ENCODE peak calls at places on chromosomes 4 and X, in ten cellular contexts. Q is K562, N is tibial nerve, V is HCT116, Z is Panc1, T is fibroblast of lung, U is bronchial epithelial cell, G is dorsolateral prefrontal cortex, Y is astrocyte, B is HFF-Myc. I is an unnamed sample.

GRCh38 chrX:37405954-37406353 is 56.8 kb downstream of the PRRG1 start:
- DNase-seq in N (no peak), B (no peak), U (no peak), Z (no peak), V (no peak), T (peak), Q (no peak), Y (peak), G (no peak), I (no peak)

GRCh38 chr4:109810580-109811387 is 4.8 kb upstream of the GAR1 start:
- DNase-seq in U (no peak), G (no peak), T (no peak), Y (no peak), N (no peak), V (no peak), B (no peak), Z (no peak), Q (peak), I (no peak)

GRCh38 chr4:121952290-121952689 is 430 bp upstream of the TRPC3 start:
- DNase-seq in Y (no peak), U (no peak), Z (no peak), B (no peak), N (no peak), T (no peak), G (no peak), Q (no peak), V (no peak), I (no peak)

GRCh38 chrX:130048686-130049222 is 61.5 kb downstream of the ELF4 start:
- DNase-seq in Q (no peak), Y (no peak), U (no peak), N (no peak), B (no peak), G (no peak), V (no peak), T (no peak), Z (no peak), I (no peak)

GRCh38 chrX:146831994-146832393 is 17.4 kb upstream of the CXorf51A start:
- DNase-seq in N (no peak), B (no peak), U (no peak), G (no peak), Q (no peak), Z (no peak), Y (no peak), V (no peak), T (no peak), I (no peak)

GRCh38 chr4:105352826-105353225 is 121.0 kb downstream of the PPA2 start:
- DNase-seq in V (no peak), B (no peak), Q (peak), Z (no peak), T (peak), U (peak), Y (peak), N (no peak), G (no peak), I (no peak)

GRCh38 chrX:149476513-149476912 is 28.6 kb downstream of the IDS start:
- DNase-seq in Q (no peak), G (no peak), T (no peak), V (no peak), U (no peak), N (no peak), Z (no peak), Y (no peak), B (no peak), I (no peak)

GRCh38 chr4:8538703-8539567 is 41.3 kb upstream of the GPR78 start:
- DNase-seq in U (peak), T (peak), G (no peak), B (no peak), Z (peak), N (no peak), Q (no peak), V (peak), Y (peak), I (no peak)

GRCh38 chr4:41600243-41600642 is 62.3 kb downstream of the LIMCH1 start:
- DNase-seq in U (peak), T (peak), Q (no peak), Y (peak), G (no peak), Z (no peak), V (peak), B (no peak), N (no peak), I (no peak)

GRCh38 chr4:8046925-8047541 is 107.4 kb upstream of the AFAP1 start:
- DNase-seq in U (no peak), G (peak), Q (no peak), N (no peak), V (no peak), Y (no peak), Z (no peak), B (no peak), T (no peak), I (no peak)

GRCh38 chr4:41281038-41281634 is 24.4 kb downstream of the UCHL1 start:
- DNase-seq in T (peak), Y (peak), N (peak), Z (peak), V (peak), G (no peak), U (peak), Q (peak), B (peak), I (peak)

GRCh38 chrX:7927259-7928167 is at the start of gene PNPLA4:
- DNase-seq in Y (peak), N (peak), Z (no peak), B (peak), G (peak), Q (peak), T (peak), V (peak), U (peak), I (peak)

GRCh38 chr4:99404595-99405287 is 30.4 kb downstream of the ADH7 start:
- DNase-seq in B (peak), T (peak), Q (no peak), G (no peak), Y (peak), U (peak), V (peak), N (no peak), Z (peak), I (no peak)

GRCh38 chrX:47568656-47569295 is 7.8 kb downstream of the ARAF start:
- DNase-seq in Z (no peak), G (no peak), Q (no peak), B (no peak), U (no peak), V (no peak), N (no peak), Y (no peak), T (no peak), I (no peak)

GRCh38 chr4:13541176-13541604 is 3.1 kb downstream of the NKX3-2 start:
- DNase-seq in B (no peak), G (no peak), N (no peak), U (no peak), Q (no peak), V (no peak), Y (no peak), Z (no peak), T (no peak), I (no peak)

GRCh38 chr4:123785515-123785914 is 388.9 kb downstream of the SPRY1 start:
- DNase-seq in Z (no peak), T (peak), V (no peak), G (no peak), Q (no peak), U (peak), B (peak), N (peak), Y (peak), I (no peak)

GRCh38 chr4:8237256-8237989 is 32.1 kb upstream of the HTRA3 start:
- DNase-seq in B (no peak), Y (no peak), N (no peak), Z (no peak), V (no peak), Q (no peak), U (no peak), G (no peak), T (no peak), I (no peak)

GRCh38 chr4:96162631-96163030 is 322.7 kb downstream of the PDHA2 start:
- DNase-seq in Y (peak), U (no peak), T (peak), Z (no peak), B (no peak), Q (no peak), G (no peak), V (no peak), N (no peak), I (no peak)

GRCh38 chr4:80322716-80323115 is 12.8 kb upstream of the CFAP299 start:
- DNase-seq in G (no peak), V (no peak), Q (no peak), T (peak), U (peak), N (no peak), Y (peak), Z (no peak), B (no peak), I (no peak)

GRCh38 chrX:100962811-100963210 is 6.7 kb upstream of the ARL13A start:
- DNase-seq in G (no peak), T (no peak), U (no peak), Q (no peak), N (no peak), Z (no peak), B (no peak), Y (no peak), V (no peak), I (no peak)

GRCh38 chrX:128106630-128107029 is 54.4 kb upstream of the ACTRT1 start:
- DNase-seq in T (no peak), B (no peak), Z (peak), V (no peak), Y (no peak), U (peak), N (no peak), Q (no peak), G (no peak), I (peak)

GRCh38 chrX:70096052-70096451 is 33.8 kb downstream of the OTUD6A start:
- DNase-seq in B (no peak), Y (no peak), G (no peak), Q (peak), U (peak), T (no peak), V (peak), N (no peak), Z (no peak), I (no peak)

GRCh38 chrX:11566814-11567213 is 98.9 kb downstream of the ARHGAP6 start:
- DNase-seq in B (no peak), G (no peak), Q (no peak), T (no peak), U (no peak), V (no peak), Y (no peak), Z (no peak), N (no peak), I (no peak)

GRCh38 chr4:57080781-57081650 is 29.2 kb downstream of the IGFBP7 start:
- DNase-seq in Z (peak), V (no peak), U (peak), B (peak), G (no peak), Y (peak), N (no peak), Q (no peak), T (peak), I (no peak)

GRCh38 chr4:3361896-3362295 is 69.1 kb downstream of the RGS12 start:
- DNase-seq in V (no peak), Q (no peak), N (no peak), U (no peak), G (no peak), Z (no peak), T (no peak), B (no peak), Y (no peak), I (no peak)

GRCh38 chrX:16076834-16077233 is 46.5 kb upstream of the GRPR start:
- DNase-seq in B (no peak), G (no peak), T (no peak), Y (no peak), Q (no peak), N (no peak), Z (no peak), U (peak), V (no peak), I (no peak)

GRCh38 chr4:173002840-173003561 is 165.6 kb upstream of the GALNT7 start:
- DNase-seq in N (no peak), U (no peak), B (no peak), G (no peak), T (no peak), Z (no peak), Y (no peak), Q (no peak), V (no peak), I (no peak)

GRCh38 chr4:67465032-67465762 is 80.1 kb downstream of the CENPC start:
- DNase-seq in U (no peak), G (no peak), V (no peak), Y (no peak), N (no peak), B (no peak), Z (no peak), Q (no peak), T (no peak), I (no peak)

GRCh38 chr4:41142356-41142755 is 72.0 kb downstream of the APBB2 start:
- DNase-seq in Z (no peak), Y (no peak), V (no peak), Q (no peak), U (no peak), G (no peak), T (no peak), N (peak), B (no peak), I (no peak)

DNA sequence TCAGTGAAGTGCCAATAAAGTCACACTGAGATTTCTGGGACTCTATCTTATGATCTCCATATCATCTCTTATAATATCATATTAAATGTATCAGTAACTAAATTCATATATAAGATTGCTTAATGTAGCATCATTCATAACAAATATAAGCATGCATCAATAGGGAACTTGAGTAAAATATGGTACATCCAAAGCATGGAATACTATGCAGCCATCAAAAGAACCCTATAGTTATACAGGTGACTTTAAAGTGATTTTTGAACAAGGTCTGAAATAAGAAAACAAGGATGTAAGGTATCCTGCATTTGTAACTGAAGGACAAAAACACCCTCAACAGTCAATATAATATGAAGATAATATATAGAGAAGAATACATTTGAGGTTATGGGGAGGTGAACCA is 47.3 kb downstream of the HUWE1 start:
- DNase-seq in T (no peak), Z (no peak), Q (no peak), V (no peak), B (no peak), U (no peak), N (no peak), Y (no peak), G (no peak), I (no peak)
- H3K4me3 ChIP-seq in T (no peak), Z (no peak), Q (no peak), V (no peak), B (no peak), U (no peak), N (no peak), Y (no peak), G (no peak), I (no peak)

DNA sequence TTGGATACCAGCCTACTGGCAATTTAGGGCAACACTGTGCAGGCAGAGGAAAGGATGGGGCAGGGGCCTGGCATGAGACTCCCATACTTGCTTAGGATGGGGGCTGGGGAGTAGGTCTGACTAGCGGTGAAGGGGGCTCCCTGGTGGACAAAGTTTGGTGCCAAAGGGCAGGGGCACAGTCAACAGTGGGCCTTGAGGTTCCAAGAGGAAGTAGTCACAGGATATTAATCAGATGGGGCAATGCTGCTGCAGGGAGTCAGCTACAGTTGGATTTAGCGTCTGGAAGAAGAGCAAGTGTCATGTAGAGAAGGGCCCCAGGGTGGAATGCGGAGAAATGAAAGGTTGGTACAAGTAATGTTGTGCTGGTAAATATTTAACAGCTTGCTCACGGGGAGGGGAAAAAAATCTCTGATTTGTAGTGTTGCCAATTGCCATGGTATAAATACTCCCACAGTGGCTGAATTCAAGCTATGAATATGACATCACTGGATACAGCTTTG is 139.4 kb downstream of the PJA1 start:
- DNase-seq in Y (peak), T (peak), Z (no peak), U (peak), N (no peak), B (no peak), V (no peak), Q (no peak), G (no peak), I (no peak)
- TF ChIP-seq CTCF in Y (no peak), T (no peak), Z (no peak), U (no peak), N (no peak), B (no peak), V (no peak), Q (no peak), G (no peak), I (no peak)

DNA sequence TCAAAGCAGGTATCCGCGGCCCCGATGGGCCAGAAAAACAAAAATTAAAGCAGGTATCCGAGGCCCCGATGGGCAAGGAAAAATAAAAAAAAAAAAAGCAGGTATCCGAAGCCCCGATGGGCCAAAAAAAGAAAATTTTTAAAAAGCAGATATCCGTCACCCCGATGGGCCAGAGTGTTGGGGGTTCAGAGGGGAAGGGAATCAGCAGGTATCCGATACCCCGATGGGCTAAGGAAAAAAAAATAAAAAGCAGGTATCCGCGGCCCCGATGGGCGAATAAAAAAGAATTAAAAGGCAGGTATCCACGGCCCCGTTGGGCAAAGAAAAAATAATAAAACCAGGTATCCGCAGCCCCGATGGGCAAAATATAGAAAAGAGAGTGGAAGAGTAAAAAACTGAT is 289.0 kb downstream of the CHIC1 start:
- DNase-seq in Q (no peak), T (no peak), Y (no peak), G (no peak), N (no peak), U (no peak), V (no peak), B (no peak), Z (no peak), I (no peak)
- H3K4me3 ChIP-seq in Q (peak), T (peak), Y (no peak), G (peak), N (peak), U (no peak), V (no peak), B (no peak), Z (peak), I (no peak)

GRCh38 chrX:153794018-153794896 is at the start of the genes IDH3G and SSR4:
- DNase-seq in N (peak), G (peak), T (peak), Z (peak), B (peak), Q (peak), U (peak), V (peak), Y (peak), I (peak)
- TF ChIP-seq CTCF in N (peak), G (peak), T (no peak), Z (no peak), B (no peak), Q (peak), U (peak), V (no peak), Y (no peak), I (no peak)

GRCh38 chr4:6563935-6564645 is 10.9 kb upstream of the MAN2B2 start:
- DNase-seq in N (no peak), G (no peak), V (no peak), B (no peak), T (no peak), Y (no peak), Q (no peak), Z (no peak), U (no peak), I (no peak)
- H3K4me3 ChIP-seq in N (peak), G (peak), V (no peak), B (no peak), T (no peak), Y (no peak), Q (no peak), Z (peak), U (peak), I (peak)

GRCh38 chr4:69594382-69594781 is 45.1 kb downstream of the UGT2A2 start:
- DNase-seq in V (no peak), Y (no peak), G (no peak), T (no peak), Q (no peak), N (no peak), U (no peak), B (no peak), Z (no peak), I (no peak)

GRCh38 chr4:69589884-69590283 is 49.6 kb downstream of the UGT2A2 start:
- DNase-seq in T (peak), Z (no peak), Q (no peak), U (peak), Y (peak), N (no peak), G (no peak), V (no peak), B (no peak), I (no peak)

GRCh38 chr4:69591374-69591773 is 48.1 kb downstream of the UGT2A2 start:
- DNase-seq in Q (no peak), T (no peak), U (no peak), Y (no peak), G (no peak), V (no peak), B (no peak), Z (no peak), N (no peak), I (no peak)
- TF ChIP-seq CTCF in Q (no peak), T (no peak), U (no peak), Y (no peak), G (no peak), V (no peak), B (no peak), Z (no peak), N (no peak), I (no peak)

DNA sequence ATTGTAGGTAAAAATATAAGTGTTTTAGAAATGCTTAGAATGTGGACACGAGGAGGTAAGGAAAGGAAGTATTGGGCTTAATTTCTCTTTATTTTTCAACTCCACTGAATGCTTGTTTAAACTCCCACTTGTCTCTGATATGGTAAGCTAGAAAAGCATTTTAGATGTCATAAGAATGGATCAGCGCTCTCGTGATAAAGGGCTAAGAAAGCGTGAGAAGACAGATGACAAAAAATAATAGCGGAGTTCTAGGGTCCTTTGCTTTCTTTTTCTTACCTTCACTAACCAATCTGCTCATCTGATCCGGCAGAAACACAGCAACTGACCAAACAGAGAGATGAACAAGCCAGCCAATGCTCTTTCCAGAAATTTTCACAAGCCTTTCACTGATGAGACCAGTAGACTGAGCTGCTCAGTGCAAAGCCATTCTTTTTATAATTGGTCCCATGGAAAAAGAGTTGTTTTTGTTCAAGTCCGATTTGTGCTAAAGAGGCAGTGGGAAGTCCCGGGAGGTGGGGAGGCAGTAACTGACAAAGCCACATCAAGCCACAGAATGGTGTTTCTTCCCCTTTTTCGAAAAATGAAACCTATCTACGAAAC is at the start of gene TASL:
- DNase-seq in Y (no peak), Z (no peak), V (no peak), N (no peak), Q (no peak), G (no peak), T (no peak), B (no peak), U (no peak), I (no peak)
- H3K4me3 ChIP-seq in Y (no peak), Z (no peak), V (no peak), N (no peak), Q (no peak), G (peak), T (no peak), B (no peak), U (no peak), I (no peak)

GRCh38 chrX:13339607-13340006 is 19.8 kb upstream of the ATXN3L start:
- DNase-seq in Y (no peak), T (no peak), B (no peak), Q (no peak), U (no peak), V (no peak), G (no peak), Z (no peak), N (no peak), I (no peak)
- TF ChIP-seq CTCF in Y (no peak), T (no peak), B (no peak), Q (no peak), U (no peak), V (no peak), G (no peak), Z (no peak), N (no peak), I (no peak)

DNA sequence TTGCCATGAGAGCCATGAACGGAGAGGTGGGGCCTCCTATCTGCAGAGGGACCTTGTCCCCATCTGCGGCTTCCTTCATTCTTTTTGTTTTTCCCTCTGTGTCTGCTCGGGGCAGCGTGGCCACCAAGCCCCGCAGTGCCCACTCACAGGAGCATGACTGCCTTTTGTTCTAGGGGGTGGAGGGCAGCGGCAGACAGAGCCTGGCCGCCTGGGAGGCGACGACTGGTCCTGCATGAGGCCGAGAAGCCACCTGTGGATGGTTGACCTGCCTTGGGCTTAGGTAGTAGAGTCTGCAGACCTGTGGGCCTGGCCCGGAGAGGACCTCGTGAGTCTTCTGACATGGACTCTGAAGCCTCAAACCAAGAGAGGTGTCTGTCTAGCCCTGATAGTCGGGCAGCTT is 1.4 kb downstream of the RBM3 start:
- DNase-seq in T (no peak), G (no peak), Q (peak), N (no peak), B (no peak), Y (no peak), U (no peak), Z (no peak), V (no peak), I (no peak)
- H3K4me3 ChIP-seq in T (peak), G (peak), Q (peak), N (peak), B (peak), Y (peak), U (peak), Z (peak), V (peak), I (peak)